ENCODE peak calls at places on chromosomes 4 and X, in nine cellular contexts. One of them, this sample, is unnamed.
A peak's percentile ranks its signal among the peaks of the same experiment; 100 is the strongest.

GRCh38 chr4:2251795-2252529 is 9.9 kb downstream of the MXD4 start:
- DNase-seq in iPS DF 19.7: no peak
- DNase-seq in hepatic stellate cell: no peak
- DNase-seq in GM23248: no peak
- DNase-seq in stimulated activated CD4-positive, alpha-beta T cell treated with anti-CD3 and anti-CD28 coated beads, Interleukin-2, amount 100 ng/mL, for 48 hours: no peak
- DNase-seq in NCI-H1417: no peak
- DNase-seq in T-helper 1 cell: no peak
- DNase-seq in NCI-H460: no peak
- DNase-seq in germinal center: no peak
- DNase-seq in this sample: no peak

GRCh38 chr4:153387981-153388380 is 43.5 kb downstream of the MND1 start:
- DNase-seq in GM23248: no peak
- DNase-seq in NCI-H1417: no peak
- DNase-seq in germinal center: no peak
- DNase-seq in stimulated activated CD4-positive, alpha-beta T cell treated with anti-CD3 and anti-CD28 coated beads, Interleukin-2, amount 100 ng/mL, for 48 hours: no peak
- DNase-seq in T-helper 1 cell: no peak
- DNase-seq in NCI-H460: no peak
- DNase-seq in hepatic stellate cell: no peak
- DNase-seq in iPS DF 19.7: no peak
- DNase-seq in this sample: no peak

GRCh38 chr4:24889991-24890390 is 22.9 kb downstream of the CCDC149 start:
- DNase-seq in NCI-H460: no peak
- DNase-seq in T-helper 1 cell: no peak
- DNase-seq in germinal center: no peak
- DNase-seq in iPS DF 19.7: no peak
- DNase-seq in NCI-H1417: no peak
- DNase-seq in stimulated activated CD4-positive, alpha-beta T cell treated with anti-CD3 and anti-CD28 coated beads, Interleukin-2, amount 100 ng/mL, for 48 hours: no peak
- DNase-seq in hepatic stellate cell: no peak
- DNase-seq in GM23248: peak; percentile 38
- DNase-seq in this sample: no peak

GRCh38 chr4:5569451-5569850 is 138.9 kb downstream of the EVC2 start:
- DNase-seq in NCI-H1417: no peak
- DNase-seq in germinal center: no peak
- DNase-seq in GM23248: no peak
- DNase-seq in iPS DF 19.7: no peak
- DNase-seq in T-helper 1 cell: no peak
- DNase-seq in stimulated activated CD4-positive, alpha-beta T cell treated with anti-CD3 and anti-CD28 coated beads, Interleukin-2, amount 100 ng/mL, for 48 hours: no peak
- DNase-seq in hepatic stellate cell: no peak
- DNase-seq in NCI-H460: no peak
- DNase-seq in this sample: no peak

GRCh38 chr4:103887191-103887590 is 167.4 kb upstream of the TACR3 start:
- DNase-seq in stimulated activated CD4-positive, alpha-beta T cell treated with anti-CD3 and anti-CD28 coated beads, Interleukin-2, amount 100 ng/mL, for 48 hours: no peak
- DNase-seq in hepatic stellate cell: no peak
- DNase-seq in GM23248: peak; percentile 14
- DNase-seq in germinal center: no peak
- DNase-seq in NCI-H1417: no peak
- DNase-seq in iPS DF 19.7: no peak
- DNase-seq in T-helper 1 cell: no peak
- DNase-seq in NCI-H460: no peak
- DNase-seq in this sample: no peak

GRCh38 chrX:117711774-117712173 is 404.8 kb downstream of the KLHL13 start:
- DNase-seq in hepatic stellate cell: no peak
- DNase-seq in NCI-H460: no peak
- DNase-seq in T-helper 1 cell: no peak
- DNase-seq in stimulated activated CD4-positive, alpha-beta T cell treated with anti-CD3 and anti-CD28 coated beads, Interleukin-2, amount 100 ng/mL, for 48 hours: no peak
- DNase-seq in GM23248: no peak
- DNase-seq in germinal center: no peak
- DNase-seq in iPS DF 19.7: no peak
- DNase-seq in NCI-H1417: no peak
- DNase-seq in this sample: no peak

GRCh38 chrX:133660356-133660755 is 245.1 kb upstream of the GPC4 start:
- DNase-seq in germinal center: no peak
- DNase-seq in stimulated activated CD4-positive, alpha-beta T cell treated with anti-CD3 and anti-CD28 coated beads, Interleukin-2, amount 100 ng/mL, for 48 hours: no peak
- DNase-seq in iPS DF 19.7: no peak
- DNase-seq in T-helper 1 cell: no peak
- DNase-seq in NCI-H460: no peak
- DNase-seq in hepatic stellate cell: no peak
- DNase-seq in GM23248: peak; percentile 79
- DNase-seq in NCI-H1417: no peak
- DNase-seq in this sample: no peak

GRCh38 chrX:1380672-1381233 is 11.2 kb downstream of the SLC25A6 start:
- DNase-seq in GM23248: peak; percentile 20
- DNase-seq in T-helper 1 cell: no peak
- DNase-seq in germinal center: no peak
- DNase-seq in NCI-H460: no peak
- DNase-seq in stimulated activated CD4-positive, alpha-beta T cell treated with anti-CD3 and anti-CD28 coated beads, Interleukin-2, amount 100 ng/mL, for 48 hours: no peak
- DNase-seq in iPS DF 19.7: no peak
- DNase-seq in NCI-H1417: no peak
- DNase-seq in hepatic stellate cell: no peak
- DNase-seq in this sample: peak; percentile 21

GRCh38 chr4:150579591-150580234 is 2.2 kb upstream of the MAB21L2 start:
- DNase-seq in iPS DF 19.7: no peak
- DNase-seq in NCI-H1417: no peak
- DNase-seq in NCI-H460: no peak
- DNase-seq in T-helper 1 cell: no peak
- DNase-seq in GM23248: peak; percentile 66
- DNase-seq in hepatic stellate cell: peak; percentile 22
- DNase-seq in stimulated activated CD4-positive, alpha-beta T cell treated with anti-CD3 and anti-CD28 coated beads, Interleukin-2, amount 100 ng/mL, for 48 hours: no peak
- DNase-seq in germinal center: no peak
- DNase-seq in this sample: no peak

GRCh38 chrX:349196-349595 is 30.6 kb upstream of the GTPBP6 start:
- DNase-seq in T-helper 1 cell: no peak
- DNase-seq in iPS DF 19.7: no peak
- DNase-seq in stimulated activated CD4-positive, alpha-beta T cell treated with anti-CD3 and anti-CD28 coated beads, Interleukin-2, amount 100 ng/mL, for 48 hours: no peak
- DNase-seq in germinal center: no peak
- DNase-seq in NCI-H1417: no peak
- DNase-seq in GM23248: no peak
- DNase-seq in hepatic stellate cell: no peak
- DNase-seq in NCI-H460: no peak
- DNase-seq in this sample: no peak

GRCh38 chr4:57492479-57492878 is 382.3 kb upstream of the IGFBP7 start:
- DNase-seq in NCI-H460: no peak
- DNase-seq in T-helper 1 cell: no peak
- DNase-seq in stimulated activated CD4-positive, alpha-beta T cell treated with anti-CD3 and anti-CD28 coated beads, Interleukin-2, amount 100 ng/mL, for 48 hours: no peak
- DNase-seq in germinal center: no peak
- DNase-seq in iPS DF 19.7: no peak
- DNase-seq in NCI-H1417: no peak
- DNase-seq in GM23248: no peak
- DNase-seq in hepatic stellate cell: no peak
- DNase-seq in this sample: no peak

GRCh38 chr4:156638332-156638731 is 333.3 kb downstream of the PDGFC start:
- DNase-seq in NCI-H1417: no peak
- DNase-seq in iPS DF 19.7: no peak
- DNase-seq in germinal center: no peak
- DNase-seq in hepatic stellate cell: peak; percentile 22
- DNase-seq in GM23248: peak; percentile 52
- DNase-seq in T-helper 1 cell: no peak
- DNase-seq in stimulated activated CD4-positive, alpha-beta T cell treated with anti-CD3 and anti-CD28 coated beads, Interleukin-2, amount 100 ng/mL, for 48 hours: no peak
- DNase-seq in NCI-H460: no peak
- DNase-seq in this sample: no peak

GRCh38 chr4:13529130-13529919 is 15.0 kb downstream of the NKX3-2 start:
- DNase-seq in NCI-H460: no peak
- DNase-seq in T-helper 1 cell: no peak
- DNase-seq in GM23248: no peak
- DNase-seq in hepatic stellate cell: no peak
- DNase-seq in iPS DF 19.7: no peak
- DNase-seq in stimulated activated CD4-positive, alpha-beta T cell treated with anti-CD3 and anti-CD28 coated beads, Interleukin-2, amount 100 ng/mL, for 48 hours: no peak
- DNase-seq in germinal center: no peak
- DNase-seq in NCI-H1417: no peak
- DNase-seq in this sample: peak; percentile 15

GRCh38 chrX:51955200-51955599 is 61.8 kb downstream of the MAGED1 start:
- DNase-seq in germinal center: no peak
- DNase-seq in NCI-H460: no peak
- DNase-seq in iPS DF 19.7: no peak
- DNase-seq in T-helper 1 cell: no peak
- DNase-seq in GM23248: no peak
- DNase-seq in NCI-H1417: no peak
- DNase-seq in stimulated activated CD4-positive, alpha-beta T cell treated with anti-CD3 and anti-CD28 coated beads, Interleukin-2, amount 100 ng/mL, for 48 hours: no peak
- DNase-seq in hepatic stellate cell: no peak
- DNase-seq in this sample: peak; percentile 17

GRCh38 chr4:105978684-105979296 is 83.5 kb downstream of the NPNT start:
- DNase-seq in GM23248: peak; percentile 85
- DNase-seq in NCI-H460: no peak
- DNase-seq in germinal center: no peak
- DNase-seq in iPS DF 19.7: no peak
- DNase-seq in NCI-H1417: no peak
- DNase-seq in T-helper 1 cell: no peak
- DNase-seq in hepatic stellate cell: peak; percentile 44
- DNase-seq in stimulated activated CD4-positive, alpha-beta T cell treated with anti-CD3 and anti-CD28 coated beads, Interleukin-2, amount 100 ng/mL, for 48 hours: no peak
- DNase-seq in this sample: no peak

GRCh38 chrX:148865237-148865636 is 364.8 kb downstream of the AFF2 start:
- DNase-seq in hepatic stellate cell: no peak
- DNase-seq in stimulated activated CD4-positive, alpha-beta T cell treated with anti-CD3 and anti-CD28 coated beads, Interleukin-2, amount 100 ng/mL, for 48 hours: no peak
- DNase-seq in iPS DF 19.7: no peak
- DNase-seq in GM23248: no peak
- DNase-seq in NCI-H1417: no peak
- DNase-seq in germinal center: no peak
- DNase-seq in NCI-H460: no peak
- DNase-seq in T-helper 1 cell: no peak
- DNase-seq in this sample: no peak

GRCh38 chr4:169293343-169294176 is 22.8 kb upstream of the SH3RF1 start:
- DNase-seq in GM23248: no peak
- DNase-seq in NCI-H1417: no peak
- DNase-seq in stimulated activated CD4-positive, alpha-beta T cell treated with anti-CD3 and anti-CD28 coated beads, Interleukin-2, amount 100 ng/mL, for 48 hours: no peak
- DNase-seq in germinal center: peak; percentile 49
- DNase-seq in hepatic stellate cell: no peak
- DNase-seq in iPS DF 19.7: no peak
- DNase-seq in T-helper 1 cell: no peak
- DNase-seq in NCI-H460: no peak
- DNase-seq in this sample: peak; percentile 48